ENCODE peak calls at places on chromosomes 1 and 21, in ten cellular contexts. One of them, this sample, is unnamed.

GRCh38 chr1:82836246-82836645 is 1035.5 kb downstream of the ADGRL2 start:
- DNase-seq in left cardiac atrium: no peak
- DNase-seq in OCI-LY7: no peak
- DNase-seq in progenitor cell of endocrine pancreas: no peak
- DNase-seq in activated T-helper 1 cell treated with Interleukin-2 at 50 U/mL for 16 hours: no peak
- DNase-seq in retina: no peak
- DNase-seq in CD4-positive, alpha-beta T cell: no peak
- DNase-seq in HCEC 1CT: no peak
- DNase-seq in fibroblast of mammary gland: peak
- DNase-seq in naive thymus-derived CD4-positive, alpha-beta T cell: no peak
- DNase-seq in this sample: no peak

GRCh38 chr1:94721240-94721639 is 98.9 kb upstream of the SLC44A3 start:
- DNase-seq in left cardiac atrium: no peak
- DNase-seq in OCI-LY7: no peak
- DNase-seq in progenitor cell of endocrine pancreas: no peak
- DNase-seq in activated T-helper 1 cell treated with Interleukin-2 at 50 U/mL for 16 hours: no peak
- DNase-seq in retina: peak
- DNase-seq in CD4-positive, alpha-beta T cell: no peak
- DNase-seq in HCEC 1CT: no peak
- DNase-seq in fibroblast of mammary gland: no peak
- DNase-seq in naive thymus-derived CD4-positive, alpha-beta T cell: no peak
- DNase-seq in this sample: no peak

GRCh38 chr1:91742848-91743292 is 143.1 kb downstream of the TGFBR3 start:
- DNase-seq in left cardiac atrium: peak
- DNase-seq in OCI-LY7: no peak
- DNase-seq in progenitor cell of endocrine pancreas: no peak
- DNase-seq in activated T-helper 1 cell treated with Interleukin-2 at 50 U/mL for 16 hours: no peak
- DNase-seq in retina: no peak
- DNase-seq in CD4-positive, alpha-beta T cell: no peak
- DNase-seq in HCEC 1CT: no peak
- DNase-seq in fibroblast of mammary gland: peak
- DNase-seq in naive thymus-derived CD4-positive, alpha-beta T cell: no peak
- DNase-seq in this sample: no peak

GRCh38 chr1:223844521-223844961 is 1.2 kb downstream of the TP53BP2 start:
- DNase-seq in left cardiac atrium: no peak
- DNase-seq in OCI-LY7: no peak
- DNase-seq in progenitor cell of endocrine pancreas: no peak
- DNase-seq in activated T-helper 1 cell treated with Interleukin-2 at 50 U/mL for 16 hours: no peak
- DNase-seq in retina: no peak
- DNase-seq in CD4-positive, alpha-beta T cell: no peak
- DNase-seq in HCEC 1CT: peak
- DNase-seq in fibroblast of mammary gland: peak
- DNase-seq in naive thymus-derived CD4-positive, alpha-beta T cell: peak
- DNase-seq in this sample: no peak

GRCh38 chr1:11448375-11449085 is 30.4 kb upstream of the DISP3 start:
- DNase-seq in left cardiac atrium: no peak
- DNase-seq in OCI-LY7: no peak
- DNase-seq in progenitor cell of endocrine pancreas: no peak
- DNase-seq in activated T-helper 1 cell treated with Interleukin-2 at 50 U/mL for 16 hours: no peak
- DNase-seq in retina: peak
- DNase-seq in CD4-positive, alpha-beta T cell: no peak
- DNase-seq in HCEC 1CT: no peak
- DNase-seq in fibroblast of mammary gland: peak
- DNase-seq in naive thymus-derived CD4-positive, alpha-beta T cell: no peak
- DNase-seq in this sample: no peak

GRCh38 chr1:164999135-164999534 is 357.4 kb downstream of the LMX1A start:
- DNase-seq in left cardiac atrium: no peak
- DNase-seq in OCI-LY7: no peak
- DNase-seq in progenitor cell of endocrine pancreas: no peak
- DNase-seq in activated T-helper 1 cell treated with Interleukin-2 at 50 U/mL for 16 hours: no peak
- DNase-seq in retina: no peak
- DNase-seq in CD4-positive, alpha-beta T cell: no peak
- DNase-seq in HCEC 1CT: no peak
- DNase-seq in fibroblast of mammary gland: no peak
- DNase-seq in naive thymus-derived CD4-positive, alpha-beta T cell: no peak
- DNase-seq in this sample: no peak

GRCh38 chr1:218547901-218548730 is 203.0 kb downstream of the TGFB2 start:
- DNase-seq in left cardiac atrium: no peak
- DNase-seq in OCI-LY7: no peak
- DNase-seq in progenitor cell of endocrine pancreas: no peak
- DNase-seq in activated T-helper 1 cell treated with Interleukin-2 at 50 U/mL for 16 hours: no peak
- DNase-seq in retina: no peak
- DNase-seq in CD4-positive, alpha-beta T cell: no peak
- DNase-seq in HCEC 1CT: no peak
- DNase-seq in fibroblast of mammary gland: no peak
- DNase-seq in naive thymus-derived CD4-positive, alpha-beta T cell: no peak
- DNase-seq in this sample: no peak

GRCh38 chr1:223628233-223628632 is 37.3 kb downstream of the CAPN8 start:
- DNase-seq in left cardiac atrium: peak
- DNase-seq in OCI-LY7: peak
- DNase-seq in progenitor cell of endocrine pancreas: peak
- DNase-seq in activated T-helper 1 cell treated with Interleukin-2 at 50 U/mL for 16 hours: no peak
- DNase-seq in retina: peak
- DNase-seq in CD4-positive, alpha-beta T cell: no peak
- DNase-seq in HCEC 1CT: peak
- DNase-seq in fibroblast of mammary gland: peak
- DNase-seq in naive thymus-derived CD4-positive, alpha-beta T cell: peak
- DNase-seq in this sample: peak

GRCh38 chr1:7684861-7685635 is 86.0 kb upstream of the VAMP3 start:
- DNase-seq in left cardiac atrium: no peak
- DNase-seq in OCI-LY7: no peak
- DNase-seq in progenitor cell of endocrine pancreas: no peak
- DNase-seq in activated T-helper 1 cell treated with Interleukin-2 at 50 U/mL for 16 hours: no peak
- DNase-seq in retina: no peak
- DNase-seq in CD4-positive, alpha-beta T cell: no peak
- DNase-seq in HCEC 1CT: no peak
- DNase-seq in fibroblast of mammary gland: no peak
- DNase-seq in naive thymus-derived CD4-positive, alpha-beta T cell: no peak
- DNase-seq in this sample: no peak

GRCh38 chr1:116089870-116090269 is 21.3 kb upstream of the MAB21L3 start:
- DNase-seq in left cardiac atrium: no peak
- DNase-seq in OCI-LY7: no peak
- DNase-seq in progenitor cell of endocrine pancreas: no peak
- DNase-seq in activated T-helper 1 cell treated with Interleukin-2 at 50 U/mL for 16 hours: no peak
- DNase-seq in retina: no peak
- DNase-seq in CD4-positive, alpha-beta T cell: no peak
- DNase-seq in HCEC 1CT: no peak
- DNase-seq in fibroblast of mammary gland: no peak
- DNase-seq in naive thymus-derived CD4-positive, alpha-beta T cell: no peak
- DNase-seq in this sample: no peak

GRCh38 chr21:31845151-31845550 is 27.7 kb upstream of the HUNK start:
- DNase-seq in left cardiac atrium: no peak
- DNase-seq in OCI-LY7: no peak
- DNase-seq in progenitor cell of endocrine pancreas: no peak
- DNase-seq in activated T-helper 1 cell treated with Interleukin-2 at 50 U/mL for 16 hours: no peak
- DNase-seq in retina: no peak
- DNase-seq in CD4-positive, alpha-beta T cell: no peak
- DNase-seq in HCEC 1CT: no peak
- DNase-seq in fibroblast of mammary gland: no peak
- DNase-seq in naive thymus-derived CD4-positive, alpha-beta T cell: no peak
- DNase-seq in this sample: no peak

GRCh38 chr1:85366391-85366790 is 90.0 kb upstream of the BCL10 start:
- DNase-seq in left cardiac atrium: no peak
- DNase-seq in OCI-LY7: no peak
- DNase-seq in progenitor cell of endocrine pancreas: no peak
- DNase-seq in activated T-helper 1 cell treated with Interleukin-2 at 50 U/mL for 16 hours: no peak
- DNase-seq in retina: no peak
- DNase-seq in CD4-positive, alpha-beta T cell: no peak
- DNase-seq in HCEC 1CT: peak
- DNase-seq in fibroblast of mammary gland: peak
- DNase-seq in naive thymus-derived CD4-positive, alpha-beta T cell: no peak
- DNase-seq in this sample: peak

GRCh38 chr1:25831569-25832196 is 11.9 kb downstream of the MTFR1L start:
- DNase-seq in left cardiac atrium: no peak
- DNase-seq in OCI-LY7: no peak
- DNase-seq in progenitor cell of endocrine pancreas: no peak
- DNase-seq in activated T-helper 1 cell treated with Interleukin-2 at 50 U/mL for 16 hours: no peak
- DNase-seq in retina: no peak
- DNase-seq in CD4-positive, alpha-beta T cell: no peak
- DNase-seq in HCEC 1CT: no peak
- DNase-seq in fibroblast of mammary gland: no peak
- DNase-seq in naive thymus-derived CD4-positive, alpha-beta T cell: no peak
- DNase-seq in this sample: no peak

GRCh38 chr1:103211073-103211472 is 102.8 kb upstream of the COL11A1 start:
- DNase-seq in left cardiac atrium: no peak
- DNase-seq in OCI-LY7: no peak
- DNase-seq in progenitor cell of endocrine pancreas: no peak
- DNase-seq in activated T-helper 1 cell treated with Interleukin-2 at 50 U/mL for 16 hours: no peak
- DNase-seq in retina: no peak
- DNase-seq in CD4-positive, alpha-beta T cell: no peak
- DNase-seq in HCEC 1CT: no peak
- DNase-seq in fibroblast of mammary gland: peak
- DNase-seq in naive thymus-derived CD4-positive, alpha-beta T cell: no peak
- DNase-seq in this sample: no peak

This sample was measured in hepatic stellate cell.